ENCODE peak calls at places on chromosome 2, in five cellular contexts. V, K, X, W and R are unnamed samples.

GRCh38 chr2:240500561-240501423 is 57.0 kb downstream of the ANKMY1 start:
- DNase-seq in V (no peak), K (no peak), X (peak), W (no peak), R (no peak)

GRCh38 chr2:51620830-51621229 is 588.9 kb upstream of the NRXN1 start:
- DNase-seq in V (no peak), K (no peak), X (no peak), W (no peak), R (no peak)

GRCh38 chr2:172635548-172635947 is 79.7 kb downstream of the PDK1 start:
- DNase-seq in V (no peak), K (no peak), X (no peak), W (no peak), R (no peak)

GRCh38 chr2:105746177-105747080 is 1.7 kb downstream of the NCK2 start:
- DNase-seq in V (peak), K (peak), X (peak), W (peak), R (no peak)

GRCh38 chr2:157592983-157593382 is 35.7 kb downstream of the ACVR1C start:
- DNase-seq in V (no peak), K (peak), X (peak), W (no peak), R (no peak)

GRCh38 chr2:240411261-240412160 is 24.0 kb upstream of the GPC1 start:
- DNase-seq in V (no peak), K (no peak), X (no peak), W (no peak), R (no peak)

GRCh38 chr2:110854355-110855081 is 122.1 kb downstream of the ACOXL start:
- DNase-seq in V (peak), K (no peak), X (no peak), W (no peak), R (peak)

GRCh38 chr2:120791961-120792295 is 56.3 kb downstream of the GLI2 start:
- DNase-seq in V (no peak), K (no peak), X (no peak), W (no peak), R (no peak)

GRCh38 chr2:152089238-152089637 is 9.6 kb downstream of the CACNB4 start:
- DNase-seq in V (no peak), K (no peak), X (no peak), W (no peak), R (no peak)

GRCh38 chr2:231102772-231103171 is 22.1 kb downstream of the HTR2B start:
- DNase-seq in V (no peak), K (no peak), X (no peak), W (no peak), R (no peak)

GRCh38 chr2:43887176-43887575 is 48.4 kb downstream of the ABCG8 start:
- DNase-seq in V (no peak), K (no peak), X (no peak), W (no peak), R (no peak)

GRCh38 chr2:159131267-159131790 is 155.2 kb downstream of the WDSUB1 start:
- DNase-seq in V (no peak), K (no peak), X (no peak), W (no peak), R (no peak)

GRCh38 chr2:159129301-159129700 is 157.2 kb downstream of the WDSUB1 start:
- DNase-seq in V (no peak), K (no peak), X (no peak), W (no peak), R (no peak)

GRCh38 chr2:159130302-159130701 is 156.2 kb downstream of the WDSUB1 start:
- DNase-seq in V (peak), K (no peak), X (peak), W (no peak), R (no peak)

GRCh38 chr2:159128191-159128590 is 158.3 kb downstream of the WDSUB1 start:
- DNase-seq in V (no peak), K (no peak), X (no peak), W (no peak), R (no peak)

GRCh38 chr2:159129807-159130206 is 156.7 kb downstream of the WDSUB1 start:
- DNase-seq in V (no peak), K (no peak), X (peak), W (no peak), R (no peak)
- TF ChIP-seq RFX5 in V (no peak), K (no peak), X (no peak), W (no peak), R (no peak)

GRCh38 chr2:160332318-160332717 is 132.2 kb upstream of the ITGB6 start:
- DNase-seq in V (no peak), K (no peak), X (peak), W (no peak), R (no peak)

GRCh38 chr2:160336091-160336490 is 136.0 kb upstream of the ITGB6 start:
- DNase-seq in V (no peak), K (no peak), X (no peak), W (no peak), R (no peak)

GRCh38 chr2:160333324-160334027 is 133.4 kb upstream of the ITGB6 start:
- DNase-seq in V (no peak), K (no peak), X (no peak), W (no peak), R (no peak)

GRCh38 chr2:160331258-160332025 is 131.4 kb upstream of the ITGB6 start:
- DNase-seq in V (no peak), K (no peak), X (no peak), W (no peak), R (no peak)

GRCh38 chr2:160334028-160334729 is 134.1 kb upstream of the ITGB6 start:
- DNase-seq in V (no peak), K (no peak), X (no peak), W (no peak), R (no peak)
- TF ChIP-seq MAX in V (no peak), K (no peak), X (no peak), W (no peak), R (no peak)

DNA sequence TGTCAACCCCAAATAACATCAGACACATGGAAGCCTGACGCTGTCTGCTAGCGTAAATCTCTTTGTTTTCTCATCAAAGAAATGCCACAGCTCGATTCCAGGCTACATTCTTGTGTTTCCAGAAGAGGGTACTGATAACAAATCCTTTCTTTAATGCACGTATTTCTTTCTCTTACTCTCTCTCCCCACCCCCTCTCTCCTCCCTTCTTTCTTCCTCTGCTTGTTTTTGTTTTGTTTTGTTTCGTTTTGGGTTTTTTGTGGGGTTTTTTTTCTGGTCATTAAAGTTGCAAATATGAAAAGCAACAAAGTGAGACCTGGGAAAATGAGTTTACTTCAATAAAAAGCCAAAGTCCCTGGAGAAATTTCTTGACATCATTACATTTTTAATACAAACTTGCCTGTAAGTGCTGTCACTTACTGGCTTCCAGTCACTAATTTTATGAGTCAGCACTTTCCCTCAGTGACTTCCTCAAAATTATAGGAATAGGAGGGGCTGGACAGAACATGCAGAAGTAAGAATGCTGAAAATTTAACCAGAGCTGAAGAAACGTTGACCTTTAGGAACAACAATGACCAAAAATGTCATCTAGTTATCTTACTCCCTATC is 106.7 kb upstream of the NABP1 start:
- DNase-seq in V (peak), K (no peak), X (no peak), W (no peak), R (peak)
- TF ChIP-seq CTCF in V (peak), K (peak), X (peak), W (peak), R (peak)

DNA sequence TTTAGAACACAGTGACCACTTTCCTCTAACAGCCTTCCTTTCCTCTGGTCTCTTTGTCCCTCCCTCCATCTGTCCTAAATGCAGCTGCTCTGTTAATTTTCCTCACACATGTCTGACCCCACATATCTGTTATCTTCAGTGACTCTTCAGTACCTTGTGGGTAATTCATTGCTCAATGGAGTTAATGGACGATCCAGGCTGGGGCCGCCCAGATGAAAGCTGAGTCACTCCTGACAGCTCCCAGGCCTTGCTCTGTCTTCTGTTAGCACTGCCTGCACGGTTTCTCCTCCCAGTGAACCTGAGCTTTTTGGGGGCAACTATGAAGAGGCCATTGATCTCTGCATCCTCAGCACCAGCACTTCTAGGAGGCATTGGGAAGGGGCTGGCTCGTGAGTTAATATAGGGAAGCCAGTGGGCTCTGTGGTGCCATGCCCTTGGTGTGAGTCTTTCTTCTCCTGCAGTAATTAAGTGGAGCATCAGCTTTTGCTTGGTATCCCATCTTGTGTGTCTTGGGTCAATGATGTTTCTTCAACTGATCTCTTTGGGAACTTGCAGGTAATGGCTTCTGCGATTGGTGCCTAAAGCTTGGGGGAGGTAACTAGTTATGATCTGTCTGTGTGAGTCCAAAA is 67.3 kb downstream of the SNORC start:
- DNase-seq in V (peak), K (peak), X (no peak), W (no peak), R (peak)
- TF ChIP-seq RFX5 in V (no peak), K (no peak), X (no peak), W (no peak), R (no peak)